ENCODE peak calls at places on chromosomes 16 and 17, in seven cellular contexts. H is uterus, M is SJSA1, I is body of pancreas, Z is mucosa of descending colon, K is breast epithelium, F is brain microvascular endothelial cell. P is an unnamed sample.

GRCh38 chr17:63751806-63752205 is 10.2 kb upstream of the STRADA start:
- DNase-seq in K (no peak), I (peak; percentile 21), H (no peak), F (no peak), M (no peak), Z (no peak), P (no peak)

GRCh38 chr16:67931712-67932461 is at the start of gene CTRL:
- DNase-seq in M (no peak), H (no peak), F (no peak), K (no peak), Z (no peak), I (peak; percentile 91), P (no peak)

GRCh38 chr16:56866955-56867830 is 2.2 kb downstream of the SLC12A3 start:
- DNase-seq in H (peak; percentile 41), Z (peak; percentile 78), K (no peak), M (peak; percentile 36), I (peak; percentile 63), F (peak; percentile 50), P (no peak)

GRCh38 chr17:42704495-42705494 is 22.5 kb downstream of the CNTNAP1 start:
- DNase-seq in I (no peak), K (no peak), F (no peak), H (no peak), M (no peak), Z (no peak), P (no peak)

GRCh38 chr17:41486809-41487530 is 2.7 kb downstream of the KRT36 start:
- DNase-seq in H (no peak), K (no peak), F (no peak), Z (peak; percentile 82), I (peak; percentile 55), M (no peak), P (peak; percentile 68)

GRCh38 chr16:4574919-4575705 is 19.0 kb downstream of the C16orf96 start:
- DNase-seq in M (no peak), F (no peak), K (no peak), H (no peak), Z (no peak), I (peak; percentile 74), P (no peak)

GRCh38 chr16:68728558-68728957 is 8.5 kb upstream of the CDH1 start:
- DNase-seq in K (no peak), F (no peak), M (no peak), I (no peak), H (no peak), Z (no peak), P (no peak)

GRCh38 chr16:70749681-70750601 is 51.0 kb downstream of the VAC14 start:
- DNase-seq in I (no peak), M (no peak), H (peak; percentile 68), Z (no peak), F (no peak), K (no peak), P (no peak)

GRCh38 chr17:77145635-77146632 is 5.2 kb downstream of the SEC14L1 start:
- DNase-seq in Z (peak; percentile 68), H (no peak), M (peak; percentile 88), F (peak; percentile 78), I (peak; percentile 88), K (no peak), P (no peak)

GRCh38 chr16:67128417-67128816 is 18.7 kb downstream of the PHAF1 start:
- DNase-seq in H (no peak), I (no peak), Z (no peak), M (no peak), K (no peak), F (no peak), P (no peak)

GRCh38 chr17:65270499-65270898 is 133.3 kb downstream of the RGS9 start:
- DNase-seq in I (no peak), Z (no peak), M (no peak), K (no peak), H (no peak), F (no peak), P (no peak)

GRCh38 chr17:27533874-27534815 is 77.9 kb downstream of the KSR1 start:
- DNase-seq in M (peak; percentile 92), Z (no peak), H (no peak), F (peak; percentile 92), K (no peak), I (no peak), P (no peak)

GRCh38 chr16:17617021-17617420 is 146.3 kb upstream of the XYLT1 start:
- DNase-seq in H (no peak), K (no peak), F (no peak), I (no peak), Z (no peak), M (no peak), P (no peak)

GRCh38 chr16:30658731-30659506 is 688 bp downstream of the FBRS start:
- DNase-seq in H (peak; percentile 91), I (peak; percentile 97), F (peak; percentile 92), M (peak; percentile 100), Z (no peak), K (no peak), P (peak; percentile 75)

GRCh38 chr16:47311738-47312505 is 148.9 kb downstream of the ITFG1 start:
- DNase-seq in I (no peak), H (no peak), Z (peak; percentile 10), K (no peak), M (no peak), F (no peak), P (peak; percentile 11)

GRCh38 chr16:620700-621525 is 9.9 kb upstream of the WFIKKN1 start:
- DNase-seq in F (no peak), H (no peak), Z (no peak), M (no peak), K (no peak), I (no peak), P (no peak)

GRCh38 chr17:7843536-7844291 is 9.7 kb downstream of the KDM6B start:
- DNase-seq in H (peak; percentile 76), M (peak; percentile 84), I (peak; percentile 92), F (peak; percentile 87), K (peak; percentile 82), Z (peak; percentile 94), P (no peak)

GRCh38 chr17:44502598-44503079 is 567 bp downstream of the GPATCH8 start:
- DNase-seq in F (no peak), M (no peak), I (no peak), Z (peak; percentile 16), H (no peak), K (no peak), P (no peak)

GRCh38 chr17:38800237-38800760 is 943 bp upstream of the PIP4K2B start:
- DNase-seq in F (no peak), I (no peak), K (no peak), Z (no peak), M (no peak), H (no peak), P (no peak)

GRCh38 chr16:55021595-55022475 is 91.2 kb downstream of the IRX5 start:
- DNase-seq in I (no peak), F (peak; percentile 75), Z (peak; percentile 6), M (peak; percentile 4), K (no peak), H (no peak), P (no peak)
- H3K36me3 ChIP-seq in I (no peaks in the 10 kb centered on the region), F (no peaks in the 10 kb centered on the region), Z (no peaks in the 10 kb centered on the region), M (no peaks in the 10 kb centered on the region), K (no peaks in the 10 kb centered on the region), H (no peaks in the 10 kb centered on the region), P (no peaks in the 10 kb centered on the region)

GRCh38 chr17:33452797-33453196 is 159.7 kb upstream of the ASIC2 start:
- DNase-seq in K (no peak), I (no peak), M (no peak), Z (no peak), H (no peak), F (no peak), P (no peak)
- H3K4me3 ChIP-seq in K (no peak overlapping the region), I (no peak overlapping the region), M (no peak overlapping the region), Z (no peak overlapping the region), H (no peak overlapping the region), F (no peak overlapping the region), P (no peak overlapping the region)

GRCh38 chr17:30357476-30357875 is 21.3 kb upstream of the CPD start:
- DNase-seq in Z (no peak), F (no peak), I (no peak), M (no peak), K (no peak), H (no peak), P (no peak)
- H3K36me3 ChIP-seq in Z (no peaks in the 10 kb centered on the region), F (no peaks in the 10 kb centered on the region), I (no peaks in the 10 kb centered on the region), M (no peaks in the 10 kb centered on the region), K (no peaks in the 10 kb centered on the region), H (no peaks in the 10 kb centered on the region), P (no peaks in the 10 kb centered on the region)

DNA sequence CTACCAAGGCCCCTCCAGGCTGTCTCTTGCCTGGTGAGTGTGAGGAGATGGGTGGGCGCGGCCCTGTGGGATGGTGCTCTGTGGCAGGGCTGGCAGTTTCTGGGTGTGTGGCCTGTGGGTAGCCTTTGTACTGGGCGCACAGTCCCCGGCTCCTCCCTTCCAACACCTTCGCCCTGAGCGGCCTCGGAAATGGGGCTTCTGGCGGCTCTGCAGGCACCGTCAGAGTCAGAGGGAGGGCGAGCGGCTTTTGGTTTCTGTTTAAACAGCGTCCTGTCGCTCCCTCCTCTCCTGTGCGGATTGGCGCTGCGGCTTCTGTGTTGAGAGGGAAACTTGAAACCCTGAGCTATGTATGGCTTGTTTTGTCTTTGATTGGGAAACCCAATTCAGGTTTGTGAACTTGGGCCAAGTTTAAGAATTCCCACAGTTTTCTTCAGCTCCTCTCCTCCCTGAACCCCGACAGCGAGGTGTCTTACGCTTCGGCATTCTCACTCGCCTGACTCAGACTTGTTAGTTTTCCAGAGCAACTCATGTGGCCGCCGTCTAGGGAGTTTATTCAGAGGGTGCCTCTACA is 8.3 kb upstream of the ZNF750 start:
- DNase-seq in M (peak; percentile 85), Z (peak; percentile 75), K (peak; percentile 74), H (peak; percentile 71), I (peak; percentile 42), F (peak; percentile 20), P (no peak)
- H3K4me3 ChIP-seq in M (peak overlapping the region; percentile 36), Z (no peak overlapping the region), K (peak overlapping the region; percentile 57), H (peak overlapping the region; percentile 32), I (no peak overlapping the region), F (peak overlapping the region; percentile 20), P (no peak overlapping the region)

GRCh38 chr17:73533127-73533526 is 111.1 kb downstream of the SDK2 start:
- DNase-seq in M (no peak), F (no peak), K (no peak), H (no peak), I (no peak), Z (no peak), P (no peak)

GRCh38 chr17:73536700-73537680 is 107.3 kb downstream of the SDK2 start:
- DNase-seq in H (no peak), K (no peak), I (no peak), Z (no peak), F (no peak), M (no peak), P (no peak)

GRCh38 chr17:73534575-73534940 is 109.7 kb downstream of the SDK2 start:
- DNase-seq in K (no peak), F (no peak), M (no peak), I (no peak), H (no peak), Z (no peak), P (no peak)

GRCh38 chr17:73533801-73534574 is 110.3 kb downstream of the SDK2 start:
- DNase-seq in H (no peak), M (no peak), Z (no peak), F (no peak), K (no peak), I (no peak), P (no peak)

DNA sequence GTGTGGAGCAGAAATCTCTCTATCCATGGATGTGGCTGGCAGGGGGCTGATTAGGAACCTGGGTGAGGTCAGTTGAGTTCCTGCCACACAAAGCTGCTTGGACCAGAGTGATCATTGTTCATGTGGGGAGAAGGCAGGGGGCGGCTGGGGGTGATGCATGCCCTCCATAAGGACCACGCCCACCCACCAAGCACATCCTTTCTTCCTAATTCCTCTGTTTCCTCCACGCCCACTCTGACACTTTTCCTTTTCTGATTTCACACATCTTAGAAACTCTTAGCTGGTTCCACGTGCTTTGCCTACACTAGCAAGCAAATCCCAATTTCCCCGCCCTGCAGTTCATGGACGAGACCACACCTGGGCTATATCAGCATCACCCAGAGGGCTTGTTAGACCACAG is 108.5 kb downstream of the SDK2 start:
- DNase-seq in F (no peak), Z (no peak), K (no peak), M (no peak), H (no peak), I (no peak), P (no peak)
- H3K36me3 ChIP-seq in F (no peaks in the 10 kb centered on the region), Z (no peaks in the 10 kb centered on the region), K (no peaks in the 10 kb centered on the region), M (no peaks in the 10 kb centered on the region), H (no peaks in the 10 kb centered on the region), I (no peaks in the 10 kb centered on the region), P (no peaks in the 10 kb centered on the region)

P was measured in iPS DF 6.9.